ENCODE peak calls at places on chromosomes 11 and 22, in eight cellular contexts. G, W, Y, P, E, U, M and I are unnamed samples.

GRCh38 chr11:33371049-33371448 is 113.9 kb downstream of the HIPK3 start:
- DNase-seq in G (no peak), W (peak), Y (no peak), P (no peak), E (no peak), U (no peak), M (no peak), I (no peak)

GRCh38 chr22:18154821-18155390 is 4.9 kb downstream of the USP18 start:
- DNase-seq in G (no peak), W (no peak), Y (peak), P (no peak), E (no peak), U (no peak), M (no peak), I (no peak)

GRCh38 chr11:134047586-134047999 is 21.3 kb upstream of the JAM3 start:
- DNase-seq in G (peak), W (no peak), Y (peak), P (no peak), E (no peak), U (no peak), M (no peak), I (peak)

GRCh38 chr22:30249049-30250038 is 2.8 kb upstream of the LIF start:
- DNase-seq in G (no peak), W (no peak), Y (no peak), P (no peak), E (no peak), U (peak), M (no peak), I (no peak)

GRCh38 chr11:11084337-11084736 is 226.5 kb upstream of the ZBED5 start:
- DNase-seq in G (no peak), W (no peak), Y (no peak), P (no peak), E (no peak), U (no peak), M (no peak), I (no peak)

GRCh38 chr11:17475666-17476316 is 854 bp downstream of the ABCC8 start:
- DNase-seq in G (no peak), W (no peak), Y (no peak), P (peak), E (peak), U (no peak), M (no peak), I (no peak)

GRCh38 chr22:33811208-33811607 is 109.1 kb downstream of the LARGE1 start:
- DNase-seq in G (no peak), W (no peak), Y (no peak), P (peak), E (no peak), U (no peak), M (no peak), I (no peak)

GRCh38 chr11:129298990-129299389 is 76.7 kb upstream of the BARX2 start:
- DNase-seq in G (no peak), W (no peak), Y (peak), P (no peak), E (no peak), U (no peak), M (no peak), I (no peak)

GRCh38 chr11:75639752-75640151 is 29.1 kb downstream of the MAP6 start:
- DNase-seq in G (no peak), W (peak), Y (peak), P (peak), E (no peak), U (peak), M (no peak), I (no peak)

GRCh38 chr22:44363214-44363979 is 50.6 kb upstream of the SHISAL1 start:
- DNase-seq in G (peak), W (no peak), Y (peak), P (no peak), E (no peak), U (peak), M (no peak), I (peak)

GRCh38 chr11:93704237-93704636 is 37.1 kb downstream of the TAF1D start:
- DNase-seq in G (no peak), W (peak), Y (no peak), P (no peak), E (no peak), U (no peak), M (no peak), I (peak)

GRCh38 chr11:119902656-119903181 is 173.7 kb upstream of the NECTIN1 start:
- DNase-seq in G (no peak), W (no peak), Y (peak), P (no peak), E (no peak), U (no peak), M (no peak), I (no peak)

GRCh38 chr11:43130616-43131015 is 181.2 kb upstream of the API5 start:
- DNase-seq in G (no peak), W (peak), Y (peak), P (peak), E (no peak), U (peak), M (no peak), I (no peak)

GRCh38 chr11:118997627-118998387 is at the start of gene CENATAC:
- DNase-seq in G (peak), W (peak), Y (peak), P (peak), E (peak), U (peak), M (peak), I (peak)

GRCh38 chr11:95148421-95148820 is 58.8 kb downstream of the ENDOD1 start:
- DNase-seq in G (no peak), W (no peak), Y (no peak), P (no peak), E (no peak), U (no peak), M (no peak), I (no peak)

GRCh38 chr22:24060375-24060788 is 49.3 kb downstream of the CABIN1 start:
- DNase-seq in G (no peak), W (peak), Y (peak), P (no peak), E (no peak), U (no peak), M (no peak), I (peak)

GRCh38 chr11:125995313-125995712 is 49.5 kb downstream of the VSIG10L2 start:
- DNase-seq in G (no peak), W (no peak), Y (no peak), P (no peak), E (no peak), U (no peak), M (peak), I (no peak)

GRCh38 chr11:72443016-72443415 is 8.7 kb upstream of the CLPB start:
- DNase-seq in G (no peak), W (no peak), Y (no peak), P (no peak), E (no peak), U (no peak), M (no peak), I (peak)

GRCh38 chr11:28924007-28924406 is 815.8 kb downstream of the METTL15 start:
- DNase-seq in G (no peak), W (no peak), Y (no peak), P (no peak), E (no peak), U (no peak), M (no peak), I (no peak)

GRCh38 chr11:66907751-66908173 is 50.4 kb downstream of the PC start:
- DNase-seq in G (no peak), W (no peak), Y (peak), P (no peak), E (no peak), U (no peak), M (no peak), I (no peak)

GRCh38 chr11:65487467-65488272 is 11.2 kb upstream of the MALAT1 start:
- DNase-seq in G (peak), W (peak), Y (peak), P (peak), E (peak), U (peak), M (no peak), I (peak)

GRCh38 chr22:42299586-42300285 is 29.3 kb upstream of the TCF20 start:
- DNase-seq in G (no peak), W (no peak), Y (no peak), P (no peak), E (no peak), U (peak), M (no peak), I (no peak)

GRCh38 chr11:64036081-64037026 is 623 bp downstream of the FLRT1 start:
- DNase-seq in G (no peak), W (peak), Y (peak), P (peak), E (peak), U (peak), M (no peak), I (peak)

GRCh38 chr22:25898707-25899365 is 156.8 kb downstream of the MYO18B start:
- DNase-seq in G (no peak), W (no peak), Y (peak), P (no peak), E (peak), U (peak), M (no peak), I (peak)

GRCh38 chr11:57432714-57433163 is 5.8 kb upstream of the SLC43A3 start:
- DNase-seq in G (no peak), W (no peak), Y (peak), P (no peak), E (no peak), U (peak), M (peak), I (peak)

GRCh38 chr11:104570088-104570701 is 328.1 kb downstream of the CASP12 start:
- DNase-seq in G (peak), W (no peak), Y (peak), P (no peak), E (no peak), U (no peak), M (no peak), I (peak)

GRCh38 chr22:23837911-23838685 is 708 bp downstream of the DERL3 start:
- DNase-seq in G (no peak), W (no peak), Y (no peak), P (no peak), E (no peak), U (no peak), M (no peak), I (no peak)

GRCh38 chr22:28977481-28977971 is 84.1 kb downstream of the C22orf31 start:
- DNase-seq in G (no peak), W (no peak), Y (peak), P (no peak), E (no peak), U (no peak), M (no peak), I (no peak)

GRCh38 chr22:47038206-47038835 is 275.9 kb downstream of the TBC1D22A start:
- DNase-seq in G (no peak), W (no peak), Y (no peak), P (no peak), E (no peak), U (no peak), M (no peak), I (no peak)

GRCh38 chr11:57453543-57454177 is 6.7 kb upstream of the RTN4RL2 start:
- DNase-seq in G (no peak), W (no peak), Y (no peak), P (peak), E (no peak), U (peak), M (no peak), I (no peak)

GRCh38 chr22:30889268-30889995 is 79.1 kb downstream of the MORC2 start:
- DNase-seq in G (no peak), W (no peak), Y (no peak), P (no peak), E (no peak), U (peak), M (no peak), I (no peak)

GRCh38 chr11:61091373-61092279 is 10.7 kb upstream of the CD5 start:
- DNase-seq in G (peak), W (no peak), Y (peak), P (no peak), E (no peak), U (no peak), M (no peak), I (peak)

GRCh38 chr22:40641269-40641668 is 4.8 kb upstream of the MRTFA start:
- DNase-seq in G (no peak), W (peak), Y (no peak), P (no peak), E (no peak), U (no peak), M (no peak), I (no peak)

GRCh38 chr22:29308791-29309262 is 2.4 kb downstream of the GAS2L1 start:
- DNase-seq in G (peak), W (no peak), Y (peak), P (no peak), E (no peak), U (no peak), M (peak), I (peak)

GRCh38 chr22:42432020-42432596 is at the start of gene NFAM1:
- DNase-seq in G (no peak), W (no peak), Y (no peak), P (no peak), E (no peak), U (no peak), M (no peak), I (no peak)

GRCh38 chr11:789951-790350 is at the start of gene CEND1:
- DNase-seq in G (no peak), W (peak), Y (no peak), P (peak), E (peak), U (no peak), M (no peak), I (peak)

GRCh38 chr11:114243461-114244372 is 52.5 kb upstream of the NNMT start:
- DNase-seq in G (no peak), W (no peak), Y (no peak), P (peak), E (no peak), U (no peak), M (no peak), I (no peak)

GRCh38 chr22:30893434-30894370 is 74.9 kb downstream of the MORC2 start:
- DNase-seq in G (no peak), W (no peak), Y (no peak), P (no peak), E (no peak), U (peak), M (no peak), I (no peak)